ENCODE peak calls at places on chromosomes 5 and 9, in five cellular contexts. M is stomach, K is SK-N-SH, B is prostate gland, A is transverse colon. X is an unnamed sample.
A peak's percentile ranks its signal among the peaks of the same experiment; 100 is the strongest.

GRCh38 chr9:134268308-134268724 is 57.9 kb upstream of the RXRA start:
- DNase-seq in B (no peak), M (peak; percentile 42), A (peak; percentile 78), K (no peak), X (peak; percentile 32)

GRCh38 chr9:31119882-31120481 is 1264.5 kb upstream of the ACO1 start:
- DNase-seq in K (peak; percentile 2), A (peak; percentile 12), M (peak; percentile 27), B (no peak), X (no peak)

GRCh38 chr5:157860898-157861894 is 2.3 kb upstream of the CLINT1 start:
- DNase-seq in M (no peak), A (peak; percentile 61), B (no peak), K (no peak), X (no peak)

GRCh38 chr5:25489834-25490538 is 845.2 kb upstream of the CDH10 start:
- DNase-seq in A (no peak), K (no peak), B (no peak), M (no peak), X (no peak)

GRCh38 chr5:103262422-103262871 is 3.9 kb downstream of the MACIR start:
- DNase-seq in A (no peak), K (no peak), B (no peak), M (no peak), X (no peak)

GRCh38 chr9:114276908-114277821 is 45.7 kb upstream of the ORM1 start:
- DNase-seq in K (no peak), A (no peak), B (no peak), M (no peak), X (no peak)

GRCh38 chr5:127970081-127970480 is 113.5 kb upstream of the SLC12A2 start:
- DNase-seq in A (no peak), K (no peak), M (no peak), B (no peak), X (no peak)

GRCh38 chr9:36039696-36040095 is 3.0 kb downstream of the RECK start:
- DNase-seq in B (no peak), M (no peak), A (no peak), K (no peak), X (no peak)

GRCh38 chr5:149474198-149474597 is 77.0 kb downstream of the CSNK1A1 start:
- DNase-seq in M (peak; percentile 60), K (no peak), A (peak; percentile 64), B (peak; percentile 58), X (no peak)

GRCh38 chr9:112125961-112126388 is 49.1 kb downstream of the SUSD1 start:
- DNase-seq in B (no peak), M (no peak), A (no peak), K (no peak), X (no peak)

GRCh38 chr9:68643901-68644809 is 60.9 kb upstream of the PIP5K1B start:
- DNase-seq in A (no peak), B (no peak), K (no peak), M (no peak), X (no peak)

GRCh38 chr5:56335212-56335611 is 102.1 kb upstream of the ANKRD55 start:
- DNase-seq in B (no peak), M (no peak), K (no peak), A (no peak), X (no peak)

GRCh38 chr9:27369591-27369990 is 72.6 kb upstream of the EQTN start:
- DNase-seq in A (no peak), K (no peak), B (no peak), M (no peak), X (no peak)

GRCh38 chr9:129834489-129835127 is 467 bp downstream of the C9orf78 start:
- DNase-seq in A (peak; percentile 26), K (peak; percentile 44), M (no peak), B (no peak), X (peak; percentile 50)

GRCh38 chr9:70117835-70118319 is 74.2 kb downstream of the MAMDC2 start:
- DNase-seq in B (no peak), K (no peak), A (no peak), M (no peak), X (no peak)

GRCh38 chr9:104794070-104794469 is 30.1 kb downstream of the NIPSNAP3B start:
- DNase-seq in M (no peak), K (no peak), B (no peak), A (no peak), X (no peak)

GRCh38 chr5:180797256-180798192 is 5.1 kb downstream of the MGAT1 start:
- DNase-seq in M (no peak), B (no peak), A (no peak), K (no peak), X (no peak)

GRCh38 chr5:180795771-180796313 is 6.8 kb downstream of the MGAT1 start:
- DNase-seq in M (no peak), A (no peak), B (no peak), K (no peak), X (no peak)

GRCh38 chr5:180799902-180800801 is 2.5 kb downstream of the MGAT1 start:
- DNase-seq in K (no peak), M (no peak), B (no peak), A (no peak), X (no peak)

GRCh38 chr5:180799194-180799593 is 3.4 kb downstream of the MGAT1 start:
- DNase-seq in B (no peak), M (peak; percentile 58), A (peak; percentile 72), K (no peak), X (no peak)

GRCh38 chr5:180798193-180798592 is 4.4 kb downstream of the MGAT1 start:
- DNase-seq in M (no peak), A (no peak), K (no peak), B (no peak), X (no peak)
- H3K4me1 ChIP-seq in M (peaks cover 74% of the 10 kb centered on the region), A (peaks cover 69% of the 10 kb centered on the region), K (peaks cover 22% of the 10 kb centered on the region), B (peaks cover 9% of the 10 kb centered on the region), X (peaks cover 82% of the 10 kb centered on the region)

GRCh38 chr5:58505971-58506640 is 14.9 kb downstream of the GAPT start:
- DNase-seq in B (no peak), A (no peak), K (no peak), M (no peak), X (no peak)
- H3K27me3 ChIP-seq in B (no peaks in the 10 kb centered on the region), A (no peaks in the 10 kb centered on the region), K (no peaks in the 10 kb centered on the region), M (no peaks in the 10 kb centered on the region), X (no peaks in the 10 kb centered on the region)

DNA sequence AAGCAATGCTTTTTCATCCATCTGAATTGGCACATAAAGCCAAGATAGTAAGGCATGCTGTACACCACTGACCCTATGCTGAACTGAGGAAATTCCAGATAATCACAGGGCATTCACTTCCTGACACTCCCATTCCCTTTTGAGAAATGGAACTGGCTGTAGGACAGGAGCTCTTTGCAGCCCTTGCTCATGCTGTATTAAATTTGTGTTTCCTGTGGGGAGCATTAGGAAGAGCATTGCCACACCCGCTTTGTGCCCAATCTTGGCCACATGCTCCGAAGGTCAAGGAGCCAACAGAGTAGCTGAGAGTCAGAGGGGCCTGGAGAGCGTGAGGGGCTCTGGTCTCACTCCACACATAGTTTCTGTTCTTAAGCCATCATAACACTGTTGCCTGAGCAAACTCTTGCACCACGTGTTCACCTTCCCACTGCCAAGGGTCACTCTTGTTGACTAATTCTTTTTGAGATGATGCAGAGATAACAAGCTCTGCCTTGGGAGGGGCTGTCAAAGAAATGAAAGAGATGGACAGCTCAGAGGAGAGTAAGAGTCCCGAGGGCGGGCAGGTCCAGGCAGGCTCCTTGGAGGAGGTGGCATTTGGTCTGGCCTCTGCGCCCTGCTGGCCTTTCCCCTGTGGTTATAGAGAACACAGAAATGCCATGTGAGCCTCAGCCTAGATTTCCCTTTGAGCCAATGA is 31.7 kb upstream of the ARAP3 start:
- DNase-seq in A (no peak), M (no peak), B (no peak), K (no peak), X (no peak)
- TF ChIP-seq POLR2AphosphoS5 in A (no peak), M (no peak), B (no peak), K (no peak), X (peak; percentile 16)

GRCh38 chr5:1341863-1342262 is 3.0 kb downstream of the CLPTM1L start:
- DNase-seq in A (peak; percentile 68), K (no peak), B (no peak), M (no peak), X (no peak)

GRCh38 chr5:1344975-1345838 is at the start of gene CLPTM1L:
- DNase-seq in M (peak; percentile 90), B (peak; percentile 81), A (peak; percentile 90), K (peak; percentile 99), X (peak; percentile 98)

GRCh38 chr5:1343315-1343751 is 1.6 kb downstream of the CLPTM1L start:
- DNase-seq in A (no peak), B (no peak), K (no peak), M (peak; percentile 39), X (peak; percentile 84)

GRCh38 chr5:1343931-1344901 is 683 bp downstream of the CLPTM1L start:
- DNase-seq in M (no peak), B (no peak), A (no peak), K (peak; percentile 66), X (no peak)

GRCh38 chr5:1342268-1342667 is 2.6 kb downstream of the CLPTM1L start:
- DNase-seq in B (no peak), K (no peak), A (no peak), M (no peak), X (no peak)
- H3K4me1 ChIP-seq in B (peaks cover 5% of the 10 kb centered on the region), K (peaks cover 18% of the 10 kb centered on the region), A (peaks cover 27% of the 10 kb centered on the region), M (peaks cover 19% of the 10 kb centered on the region), X (peaks cover 32% of the 10 kb centered on the region)

GRCh38 chr5:73438897-73439470 is 9.6 kb downstream of the FOXD1 start:
- DNase-seq in K (no peak), B (no peak), M (no peak), A (no peak), X (no peak)

GRCh38 chr5:73442960-73443627 is 5.5 kb downstream of the FOXD1 start:
- DNase-seq in B (no peak), A (no peak), M (no peak), K (no peak), X (no peak)

GRCh38 chr5:73442152-73442860 is 6.3 kb downstream of the FOXD1 start:
- DNase-seq in A (no peak), K (no peak), B (no peak), M (no peak), X (no peak)

GRCh38 chr5:73440262-73440661 is 8.3 kb downstream of the FOXD1 start:
- DNase-seq in K (no peak), M (no peak), A (no peak), B (no peak), X (no peak)

DNA sequence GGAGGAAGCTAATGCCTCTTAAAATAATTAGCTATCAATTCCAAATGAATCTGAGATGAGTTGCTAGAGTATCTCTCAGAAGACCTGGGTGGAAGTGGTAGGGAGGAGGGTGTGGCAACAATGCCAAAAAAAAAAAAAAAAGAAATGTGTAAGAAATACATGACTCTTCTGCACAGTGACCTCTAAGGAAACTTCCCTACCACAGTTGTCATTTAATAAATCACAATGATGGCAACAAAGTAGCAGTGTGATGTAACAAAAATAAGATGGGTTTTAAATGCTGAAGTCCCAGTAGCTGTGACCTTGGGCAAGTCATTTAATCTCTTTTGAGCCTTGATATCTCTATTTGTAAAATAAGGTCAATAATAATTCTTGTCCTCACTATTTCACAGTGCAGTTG is 7.2 kb downstream of the FOXD1 start:
- DNase-seq in M (no peak), B (no peak), K (no peak), A (no peak), X (no peak)
- H3K27me3 ChIP-seq in M (peaks cover 99% of the 10 kb centered on the region), B (peaks cover 74% of the 10 kb centered on the region), K (no peaks in the 10 kb centered on the region), A (peaks cover 99% of the 10 kb centered on the region), X (peaks cover 93% of the 10 kb centered on the region)

GRCh38 chr5:43456556-43456955 is 27.1 kb downstream of the TMEM267 start:
- DNase-seq in A (no peak), M (no peak), K (no peak), B (no peak), X (no peak)
- TF ChIP-seq POLR2AphosphoS5 in A (no peak), M (no peak), K (no peak), B (no peak), X (no peak)

GRCh38 chr9:136326777-136327312 is 494 bp upstream of the GPSM1 start:
- DNase-seq in K (no peak), M (no peak), B (no peak), A (no peak), X (no peak)
- H3K4me1 ChIP-seq in K (peaks cover 50% of the 10 kb centered on the region), M (peaks cover 28% of the 10 kb centered on the region), B (peaks cover 14% of the 10 kb centered on the region), A (peaks cover 34% of the 10 kb centered on the region), X (peaks cover 34% of the 10 kb centered on the region)

X was measured in upper lobe of left lung.